ENCODE peak calls at places on chromosome 5, in six cellular contexts. R, Z, C, W, E and K are unnamed samples.

GRCh38 chr5:123705741-123706140 is 193.8 kb downstream of the CSNK1G3 start:
- DNase-seq in Z (no peak), C (no peak), W (peak; percentile 75), E (no peak), R (no peak), K (no peak)

GRCh38 chr5:100746730-100747129 is 156.4 kb downstream of the ST8SIA4 start:
- DNase-seq in C (no peak), W (no peak), R (no peak), E (no peak), Z (no peak), K (no peak)

GRCh38 chr5:96783326-96783725 is 24.4 kb downstream of the ERAP1 start:
- DNase-seq in W (peak; percentile 80), C (no peak), Z (no peak), E (no peak), R (no peak), K (no peak)

GRCh38 chr5:39176740-39177628 is 42.4 kb downstream of the FYB1 start:
- DNase-seq in E (no peak), C (no peak), R (no peak), Z (no peak), W (no peak), K (no peak)

GRCh38 chr5:160064441-160064840 is 54.8 kb downstream of the PWWP2A start:
- DNase-seq in W (no peak), E (no peak), Z (no peak), R (no peak), C (no peak), K (no peak)

GRCh38 chr5:14464661-14465060 is 116.9 kb upstream of the OTULINL start:
- DNase-seq in C (no peak), R (no peak), E (no peak), Z (no peak), W (no peak), K (no peak)

GRCh38 chr5:170553218-170553617 is 49.4 kb downstream of the KCNIP1 start:
- DNase-seq in R (no peak), C (no peak), E (no peak), W (no peak), Z (no peak), K (no peak)

GRCh38 chr5:34652916-34653315 is 3.2 kb upstream of the RAI14 start:
- DNase-seq in E (no peak), R (no peak), C (no peak), Z (peak; percentile 72), W (peak; percentile 41), K (no peak)

GRCh38 chr5:128213340-128213739 is 129.8 kb downstream of the SLC12A2 start:
- DNase-seq in C (no peak), W (peak; percentile 82), E (peak; percentile 40), R (peak; percentile 31), Z (peak; percentile 80), K (no peak)

GRCh38 chr5:152246401-152246800 is 158.7 kb downstream of the NMUR2 start:
- DNase-seq in Z (peak; percentile 12), E (peak; percentile 18), C (no peak), W (peak; percentile 12), R (no peak), K (no peak)

GRCh38 chr5:151740958-151741373 is 17.5 kb downstream of the ATOX1 start:
- DNase-seq in W (peak; percentile 57), C (no peak), Z (peak; percentile 31), R (no peak), E (no peak), K (no peak)

GRCh38 chr5:65032250-65032649 is 263.5 kb downstream of the CWC27 start:
- DNase-seq in R (no peak), E (peak; percentile 23), Z (peak; percentile 47), C (no peak), W (peak; percentile 97), K (no peak)

GRCh38 chr5:83281658-83282057 is 189.9 kb upstream of the VCAN start:
- DNase-seq in C (no peak), E (no peak), Z (peak; percentile 83), R (no peak), W (no peak), K (no peak)

GRCh38 chr5:115319007-115319406 is 22.6 kb upstream of the CCDC112 start:
- DNase-seq in C (no peak), R (no peak), W (no peak), E (no peak), Z (no peak), K (no peak)

GRCh38 chr5:137296213-137296702 is 202.9 kb downstream of the SPOCK1 start:
- DNase-seq in C (no peak), Z (peak; percentile 67), E (no peak), W (no peak), R (no peak), K (no peak)

GRCh38 chr5:57598756-57599155 is 116.1 kb upstream of the ACTBL2 start:
- DNase-seq in W (peak; percentile 69), Z (peak; percentile 19), R (no peak), C (no peak), E (no peak), K (no peak)

GRCh38 chr5:32802764-32803163 is 91.6 kb downstream of the NPR3 start:
- DNase-seq in E (no peak), Z (no peak), W (no peak), R (no peak), C (no peak), K (no peak)

GRCh38 chr5:56060276-56061110 is 65.7 kb upstream of the IL6ST start:
- DNase-seq in R (no peak), E (no peak), Z (no peak), W (no peak), C (no peak), K (no peak)

GRCh38 chr5:173795601-173796000 is 92.5 kb upstream of the CPEB4 start:
- DNase-seq in C (no peak), Z (no peak), R (no peak), E (no peak), W (no peak), K (no peak)

GRCh38 chr5:67196537-67197059 is at the start of gene CD180:
- DNase-seq in W (no peak), C (peak; percentile 50), E (peak; percentile 48), Z (peak; percentile 20), R (peak; percentile 71), K (no peak)

GRCh38 chr5:122152266-122152900 is 23.0 kb downstream of the ZNF474 start:
- DNase-seq in E (peak; percentile 11), C (no peak), W (no peak), Z (peak; percentile 82), R (no peak), K (no peak)

GRCh38 chr5:35938518-35939227 is at the start of gene CAPSL:
- DNase-seq in E (no peak), W (peak; percentile 79), R (peak; percentile 43), C (no peak), Z (no peak), K (no peak)

GRCh38 chr5:174775071-174775470 is 50.7 kb downstream of the MSX2 start:
- DNase-seq in Z (peak; percentile 19), W (no peak), C (no peak), E (no peak), R (no peak), K (no peak)

GRCh38 chr5:181052928-181053759 is 13.1 kb downstream of the BTNL9 start:
- DNase-seq in C (no peak), Z (no peak), R (no peak), W (no peak), E (no peak), K (no peak)

GRCh38 chr5:32462618-32463017 is 18.1 kb upstream of the ZFR start:
- DNase-seq in R (no peak), E (no peak), Z (no peak), W (no peak), C (peak; percentile 45), K (no peak)

GRCh38 chr5:149043641-149044040 is 19.2 kb downstream of the SH3TC2 start:
- DNase-seq in R (no peak), Z (no peak), E (no peak), C (no peak), W (no peak), K (no peak)

GRCh38 chr5:36073595-36074216 is 7.0 kb upstream of the UGT3A2 start:
- DNase-seq in Z (no peak), E (no peak), C (no peak), W (peak; percentile 11), R (no peak), K (no peak)

GRCh38 chr5:34897646-34898045 is 17.7 kb downstream of the RAD1 start:
- DNase-seq in W (no peak), C (no peak), Z (no peak), E (no peak), R (no peak), K (no peak)

GRCh38 chr5:144436007-144436406 is 265.3 kb downstream of the KCTD16 start:
- DNase-seq in R (no peak), W (no peak), Z (no peak), E (no peak), C (no peak), K (no peak)

GRCh38 chr5:169548315-169548714 is 35.3 kb upstream of the SPDL1 start:
- DNase-seq in C (no peak), E (no peak), Z (peak; percentile 22), W (peak; percentile 62), R (no peak), K (no peak)

GRCh38 chr5:63401434-63402046 is 560.7 kb downstream of the HTR1A start:
- DNase-seq in R (peak; percentile 22), E (peak; percentile 34), Z (peak; percentile 12), C (peak; percentile 64), W (peak; percentile 46), K (no peak)

GRCh38 chr5:126509339-126509738 is 85.7 kb downstream of the ALDH7A1 start:
- DNase-seq in Z (no peak), W (no peak), E (no peak), R (no peak), C (no peak), K (no peak)
- H3K4me3 ChIP-seq in Z (no peak overlapping the region), W (no peak overlapping the region), E (no peak overlapping the region), R (no peak overlapping the region), C (no peak overlapping the region), K (no peak overlapping the region)

GRCh38 chr5:42021923-42022322 is 96.8 kb downstream of the FBXO4 start:
- DNase-seq in C (no peak), R (no peak), W (no peak), E (no peak), Z (no peak), K (no peak)
- H3K4me3 ChIP-seq in C (no peak overlapping the region), R (no peak overlapping the region), W (no peak overlapping the region), E (no peak overlapping the region), Z (no peak overlapping the region), K (no peak overlapping the region)

DNA sequence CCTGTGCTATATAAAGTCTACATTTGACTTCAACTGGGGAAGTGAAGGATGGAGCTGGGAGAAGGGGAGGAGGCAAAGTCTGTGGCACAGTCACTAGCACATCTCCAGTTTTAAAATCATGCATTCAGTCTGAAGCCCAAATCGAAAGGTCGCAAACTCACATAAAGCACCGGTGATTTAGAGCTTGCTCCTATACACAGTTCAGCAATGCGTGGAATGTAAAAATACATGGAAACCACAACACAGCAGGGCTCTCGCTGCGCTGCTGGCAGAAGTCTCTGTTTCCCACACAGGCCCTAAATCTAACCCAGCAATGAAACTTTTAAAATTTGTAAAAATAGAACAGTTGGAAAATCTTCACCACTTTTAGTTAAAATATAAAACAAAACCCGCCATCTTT is 68.2 kb downstream of the EBF1 start:
- DNase-seq in Z (peak; percentile 88), E (no peak), W (no peak), C (no peak), R (no peak), K (no peak)
- H3K4me3 ChIP-seq in Z (no peak overlapping the region), E (no peak overlapping the region), W (no peak overlapping the region), C (no peak overlapping the region), R (peak overlapping the region; percentile 24), K (peak overlapping the region; percentile 29)

DNA sequence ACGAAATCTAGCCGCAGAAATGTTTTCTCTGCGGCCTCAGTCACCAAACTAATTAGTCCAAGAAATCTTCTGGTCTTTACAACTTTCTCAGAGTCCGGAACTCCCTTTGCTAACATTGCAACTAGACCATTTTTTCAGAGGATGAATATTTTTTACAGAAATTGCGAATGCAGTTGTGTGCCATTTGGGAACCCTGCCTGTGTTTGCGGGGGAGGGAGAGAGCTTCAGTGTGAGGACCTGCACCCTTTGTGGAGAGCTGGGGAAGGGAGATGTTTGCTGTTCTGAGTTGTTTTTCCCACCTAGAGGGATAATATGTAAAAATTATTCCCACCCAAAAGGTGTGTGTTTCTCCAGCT is 2.1 kb downstream of the IRX1 start:
- DNase-seq in C (no peak), Z (no peak), E (no peak), W (no peak), R (no peak), K (no peak)
- H3K4me3 ChIP-seq in C (no peak overlapping the region), Z (peak overlapping the region; percentile 70), E (no peak overlapping the region), W (no peak overlapping the region), R (peak overlapping the region; percentile 69), K (peak overlapping the region; percentile 18)